ENCODE peak calls at places on chromosomes 1 and 21, in four cellular contexts. One of them, this sample, is unnamed.

GRCh38 chr1:212928323-212929281 is 21.7 kb upstream of the VASH2 start:
- DNase-seq in heart left ventricle: no peak
- DNase-seq in left ventricle myocardium inferior: no peak
- DNase-seq in fibroblast of lung: no peak
- DNase-seq in this sample: no peak

GRCh38 chr21:42524341-42525227 is 10.9 kb downstream of the SLC37A1 start:
- DNase-seq in heart left ventricle: peak
- DNase-seq in left ventricle myocardium inferior: peak
- DNase-seq in fibroblast of lung: peak
- DNase-seq in this sample: peak

GRCh38 chr1:157390646-157391045 is 161.7 kb downstream of the FCRL5 start:
- DNase-seq in heart left ventricle: no peak
- DNase-seq in left ventricle myocardium inferior: no peak
- DNase-seq in fibroblast of lung: peak
- DNase-seq in this sample: peak

GRCh38 chr21:26394341-26394740 is 178.7 kb downstream of the CYYR1 start:
- DNase-seq in heart left ventricle: no peak
- DNase-seq in left ventricle myocardium inferior: no peak
- DNase-seq in fibroblast of lung: no peak
- DNase-seq in this sample: no peak

GRCh38 chr1:82795503-82796149 is 994.9 kb downstream of the ADGRL2 start:
- DNase-seq in heart left ventricle: no peak
- DNase-seq in left ventricle myocardium inferior: no peak
- DNase-seq in fibroblast of lung: no peak
- DNase-seq in this sample: no peak

GRCh38 chr1:6625579-6626149 is 996 bp downstream of the THAP3 start:
- DNase-seq in heart left ventricle: peak
- DNase-seq in left ventricle myocardium inferior: no peak
- DNase-seq in fibroblast of lung: peak
- DNase-seq in this sample: no peak

GRCh38 chr1:1085911-1086841 is 12.1 kb upstream of the RNF223 start:
- DNase-seq in heart left ventricle: peak
- DNase-seq in left ventricle myocardium inferior: no peak
- DNase-seq in fibroblast of lung: no peak
- DNase-seq in this sample: no peak

GRCh38 chr1:201142854-201143725 is 11.2 kb downstream of the TMEM9 start:
- DNase-seq in heart left ventricle: no peak
- DNase-seq in left ventricle myocardium inferior: no peak
- DNase-seq in fibroblast of lung: no peak
- DNase-seq in this sample: no peak

GRCh38 chr1:213585959-213586608 is 401.7 kb upstream of the PROX1 start:
- DNase-seq in heart left ventricle: no peak
- DNase-seq in left ventricle myocardium inferior: no peak
- DNase-seq in fibroblast of lung: no peak
- DNase-seq in this sample: no peak

GRCh38 chr1:39132505-39133339 is 71.8 kb upstream of the MACF1 start:
- DNase-seq in heart left ventricle: peak
- DNase-seq in left ventricle myocardium inferior: peak
- DNase-seq in fibroblast of lung: peak
- DNase-seq in this sample: no peak

GRCh38 chr21:37008705-37009104 is 2.2 kb downstream of the RIPPLY3 start:
- DNase-seq in heart left ventricle: no peak
- DNase-seq in left ventricle myocardium inferior: no peak
- DNase-seq in fibroblast of lung: no peak
- DNase-seq in this sample: no peak

GRCh38 chr1:185267701-185268100 is 49.3 kb downstream of the IVNS1ABP start:
- DNase-seq in heart left ventricle: no peak
- DNase-seq in left ventricle myocardium inferior: no peak
- DNase-seq in fibroblast of lung: no peak
- DNase-seq in this sample: no peak

GRCh38 chr21:16046625-16047340 is 317.0 kb downstream of the USP25 start:
- DNase-seq in heart left ventricle: no peak
- DNase-seq in left ventricle myocardium inferior: no peak
- DNase-seq in fibroblast of lung: peak
- DNase-seq in this sample: peak

GRCh38 chr1:200979574-200980451 is 43.7 kb downstream of the KIF21B start:
- DNase-seq in heart left ventricle: no peak
- DNase-seq in left ventricle myocardium inferior: no peak
- DNase-seq in fibroblast of lung: peak
- DNase-seq in this sample: no peak

GRCh38 chr1:207670192-207670591 is 25.3 kb downstream of the CR1L start:
- DNase-seq in heart left ventricle: no peak
- DNase-seq in left ventricle myocardium inferior: no peak
- DNase-seq in fibroblast of lung: no peak
- DNase-seq in this sample: no peak

GRCh38 chr1:89547563-89548485 is 23.2 kb downstream of the LRRC8B start:
- DNase-seq in heart left ventricle: no peak
- DNase-seq in left ventricle myocardium inferior: no peak
- DNase-seq in fibroblast of lung: peak
- DNase-seq in this sample: peak

GRCh38 chr21:33794586-33794985 is 121.0 kb downstream of the ATP5PO start:
- DNase-seq in heart left ventricle: no peak
- DNase-seq in left ventricle myocardium inferior: no peak
- DNase-seq in fibroblast of lung: no peak
- DNase-seq in this sample: no peak

GRCh38 chr1:47333922-47334764 is 553 bp downstream of the CMPK1 start:
- DNase-seq in heart left ventricle: peak
- DNase-seq in left ventricle myocardium inferior: peak
- DNase-seq in fibroblast of lung: peak
- DNase-seq in this sample: no peak

GRCh38 chr1:28751315-28752056 is 14.7 kb downstream of the YTHDF2 start:
- DNase-seq in heart left ventricle: no peak
- DNase-seq in left ventricle myocardium inferior: no peak
- DNase-seq in fibroblast of lung: peak
- DNase-seq in this sample: peak

GRCh38 chr1:155650231-155650757 is 38.3 kb downstream of the YY1AP1 start:
- DNase-seq in heart left ventricle: no peak
- DNase-seq in left ventricle myocardium inferior: no peak
- DNase-seq in fibroblast of lung: no peak
- DNase-seq in this sample: no peak

GRCh38 chr1:246020231-246020954 is 486.7 kb downstream of the SMYD3 start:
- DNase-seq in heart left ventricle: no peak
- DNase-seq in left ventricle myocardium inferior: no peak
- DNase-seq in fibroblast of lung: no peak
- DNase-seq in this sample: peak

GRCh38 chr1:229040630-229041358 is 230.1 kb upstream of the RAB4A start:
- DNase-seq in heart left ventricle: no peak
- DNase-seq in left ventricle myocardium inferior: no peak
- DNase-seq in fibroblast of lung: no peak
- DNase-seq in this sample: no peak

DNA sequence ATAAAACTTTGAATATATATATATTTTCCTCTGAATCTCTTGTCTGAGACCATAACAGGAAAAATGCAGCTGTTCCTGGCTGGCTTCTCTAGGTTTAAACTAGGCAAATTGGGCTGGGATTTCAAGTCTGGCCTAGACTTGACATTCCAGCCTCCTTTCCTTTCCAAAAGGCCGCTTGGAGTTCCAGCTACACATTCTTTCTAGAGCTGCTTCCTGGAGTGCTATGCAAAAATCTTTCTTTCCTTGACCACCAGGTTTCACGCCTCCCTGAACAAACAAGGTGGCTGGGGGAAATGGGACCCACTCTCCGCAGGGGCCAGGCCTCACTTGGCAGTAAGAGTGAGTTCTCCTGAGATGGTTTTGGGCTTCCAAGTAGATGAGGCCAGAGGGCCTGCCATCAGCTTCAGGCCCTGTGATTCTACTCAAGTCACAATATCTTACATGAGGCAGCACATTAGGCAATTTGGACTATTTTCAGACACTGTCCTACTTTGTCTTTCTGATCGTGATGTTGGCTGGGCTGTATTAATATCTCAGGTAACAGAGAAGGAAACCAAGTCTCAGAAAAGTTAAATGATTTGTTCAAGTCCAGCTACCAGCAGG is 102.4 kb downstream of the FAM78B start:
- DNase-seq in heart left ventricle: peak
- DNase-seq in left ventricle myocardium inferior: no peak
- DNase-seq in fibroblast of lung: no peak
- DNase-seq in this sample: no peak
- TF ChIP-seq CTCF in heart left ventricle: no peak
- TF ChIP-seq CTCF in left ventricle myocardium inferior: no peak
- TF ChIP-seq CTCF in fibroblast of lung: no peak
- TF ChIP-seq CTCF in this sample: no peak

GRCh38 chr1:182488803-182489202 is 38.9 kb downstream of the RGSL1 start:
- DNase-seq in heart left ventricle: no peak
- DNase-seq in left ventricle myocardium inferior: no peak
- DNase-seq in fibroblast of lung: no peak
- DNase-seq in this sample: no peak

GRCh38 chr1:182485861-182486260 is 35.9 kb downstream of the RGSL1 start:
- DNase-seq in heart left ventricle: no peak
- DNase-seq in left ventricle myocardium inferior: no peak
- DNase-seq in fibroblast of lung: no peak
- DNase-seq in this sample: no peak

GRCh38 chr1:182484067-182484466 is 34.1 kb downstream of the RGSL1 start:
- DNase-seq in heart left ventricle: no peak
- DNase-seq in left ventricle myocardium inferior: no peak
- DNase-seq in fibroblast of lung: no peak
- DNase-seq in this sample: no peak

GRCh38 chr1:182484531-182485257 is 34.7 kb downstream of the RGSL1 start:
- DNase-seq in heart left ventricle: no peak
- DNase-seq in left ventricle myocardium inferior: no peak
- DNase-seq in fibroblast of lung: no peak
- DNase-seq in this sample: no peak
- H3K4me3 ChIP-seq in heart left ventricle: no peak
- H3K4me3 ChIP-seq in left ventricle myocardium inferior: no peak
- H3K4me3 ChIP-seq in fibroblast of lung: no peak
- H3K4me3 ChIP-seq in this sample: no peak

GRCh38 chr1:218473527-218473926 is 128.4 kb downstream of the TGFB2 start:
- DNase-seq in heart left ventricle: no peak
- DNase-seq in left ventricle myocardium inferior: no peak
- DNase-seq in fibroblast of lung: peak
- DNase-seq in this sample: no peak

GRCh38 chr1:218474089-218474488 is 129.0 kb downstream of the TGFB2 start:
- DNase-seq in heart left ventricle: no peak
- DNase-seq in left ventricle myocardium inferior: no peak
- DNase-seq in fibroblast of lung: no peak
- DNase-seq in this sample: no peak

GRCh38 chr1:218475699-218476098 is 130.6 kb downstream of the TGFB2 start:
- DNase-seq in heart left ventricle: no peak
- DNase-seq in left ventricle myocardium inferior: no peak
- DNase-seq in fibroblast of lung: no peak
- DNase-seq in this sample: no peak

GRCh38 chr1:218476385-218476784 is 131.2 kb downstream of the TGFB2 start:
- DNase-seq in heart left ventricle: no peak
- DNase-seq in left ventricle myocardium inferior: no peak
- DNase-seq in fibroblast of lung: peak
- DNase-seq in this sample: peak

DNA sequence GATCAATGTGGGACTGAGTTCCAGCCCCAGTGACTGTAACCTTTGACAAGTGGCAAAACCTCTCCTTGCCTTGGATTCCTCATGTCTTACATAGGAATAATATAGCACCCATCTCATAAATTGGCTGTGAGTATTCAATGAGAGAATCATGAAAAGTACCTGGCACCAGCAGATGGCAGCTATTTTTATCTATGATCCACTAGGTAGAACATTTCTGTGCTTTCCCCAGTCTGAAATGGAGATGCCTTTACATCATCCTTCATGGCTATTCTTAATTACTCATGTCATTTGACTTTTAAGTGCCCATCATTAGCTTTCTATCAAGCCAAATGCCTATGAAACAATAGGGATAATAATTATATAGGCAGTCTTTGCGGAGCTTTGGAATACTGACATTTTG is 130.1 kb downstream of the TGFB2 start:
- DNase-seq in heart left ventricle: no peak
- DNase-seq in left ventricle myocardium inferior: no peak
- DNase-seq in fibroblast of lung: no peak
- DNase-seq in this sample: no peak
- TF ChIP-seq CTCF in heart left ventricle: no peak
- TF ChIP-seq CTCF in left ventricle myocardium inferior: no peak
- TF ChIP-seq CTCF in fibroblast of lung: no peak
- TF ChIP-seq CTCF in this sample: no peak

DNA sequence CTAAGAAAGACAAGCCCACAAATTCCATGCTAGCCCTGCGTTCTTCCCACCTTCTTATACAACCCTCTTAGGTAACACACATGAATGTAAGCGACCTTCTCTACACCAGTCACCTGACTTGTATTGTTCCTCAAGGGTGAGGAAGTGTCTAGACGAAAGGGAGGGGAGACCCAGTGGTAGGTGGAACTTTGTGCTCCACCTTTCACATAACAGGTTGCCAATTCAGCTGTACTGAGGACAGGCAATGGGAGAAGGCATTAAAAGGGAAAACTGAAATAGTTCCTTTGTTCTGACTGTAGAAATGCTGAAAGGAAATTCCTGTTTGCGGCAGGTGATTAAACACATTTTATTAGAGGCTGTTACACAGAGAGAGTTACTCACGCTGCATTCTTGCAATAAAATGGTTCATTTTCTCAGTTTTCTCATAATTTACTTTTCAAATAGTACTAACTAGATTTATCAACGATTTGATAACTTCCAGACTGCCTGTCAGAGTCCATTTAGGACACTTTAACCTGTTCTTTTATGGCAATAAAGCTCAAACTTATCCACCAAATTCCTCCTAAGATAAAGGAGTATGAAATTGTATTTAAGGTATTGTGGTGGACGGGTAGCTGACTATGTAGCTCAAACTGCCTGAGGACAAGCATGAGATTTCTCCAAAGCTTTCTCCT is 17.8 kb upstream of the CHRM3 start:
- DNase-seq in heart left ventricle: no peak
- DNase-seq in left ventricle myocardium inferior: no peak
- DNase-seq in fibroblast of lung: no peak
- DNase-seq in this sample: no peak
- H3K4me3 ChIP-seq in heart left ventricle: no peak
- H3K4me3 ChIP-seq in left ventricle myocardium inferior: no peak
- H3K4me3 ChIP-seq in fibroblast of lung: no peak
- H3K4me3 ChIP-seq in this sample: no peak

GRCh38 chr1:179029293-179029692 is 3.6 kb downstream of the FAM20B start:
- DNase-seq in heart left ventricle: no peak
- DNase-seq in left ventricle myocardium inferior: no peak
- DNase-seq in fibroblast of lung: no peak
- DNase-seq in this sample: no peak

GRCh38 chr1:179025125-179025974 is at the start of gene FAM20B:
- DNase-seq in heart left ventricle: peak
- DNase-seq in left ventricle myocardium inferior: peak
- DNase-seq in fibroblast of lung: peak
- DNase-seq in this sample: peak

GRCh38 chr1:179030130-179030529 is 4.4 kb downstream of the FAM20B start:
- DNase-seq in heart left ventricle: no peak
- DNase-seq in left ventricle myocardium inferior: no peak
- DNase-seq in fibroblast of lung: no peak
- DNase-seq in this sample: no peak

GRCh38 chr1:179025975-179026812 is 500 bp downstream of the FAM20B start:
- DNase-seq in heart left ventricle: peak
- DNase-seq in left ventricle myocardium inferior: peak
- DNase-seq in fibroblast of lung: peak
- DNase-seq in this sample: no peak

GRCh38 chr1:179026813-179027664 is 1.3 kb downstream of the FAM20B start:
- DNase-seq in heart left ventricle: no peak
- DNase-seq in left ventricle myocardium inferior: no peak
- DNase-seq in fibroblast of lung: peak
- DNase-seq in this sample: no peak
- TF ChIP-seq CTCF in heart left ventricle: no peak
- TF ChIP-seq CTCF in left ventricle myocardium inferior: no peak
- TF ChIP-seq CTCF in fibroblast of lung: no peak
- TF ChIP-seq CTCF in this sample: no peak

GRCh38 chr1:111199329-111199728 is 1.1 kb downstream of the DENND2D start:
- DNase-seq in heart left ventricle: no peak
- DNase-seq in left ventricle myocardium inferior: no peak
- DNase-seq in fibroblast of lung: no peak
- DNase-seq in this sample: no peak
- H3K4me3 ChIP-seq in heart left ventricle: no peak
- H3K4me3 ChIP-seq in left ventricle myocardium inferior: peak
- H3K4me3 ChIP-seq in fibroblast of lung: no peak
- H3K4me3 ChIP-seq in this sample: no peak